ENCODE peak calls at places on chromosomes 12 and 14, in four cellular contexts. T is tibial nerve, F is hepatocyte, O is BJ. K is an unnamed sample.

GRCh38 chr12:54032220-54032619 is 630 bp upstream of the HOXC5 start:
- DNase-seq in T (no peak), F (no peak), O (no peak), K (no peak)

GRCh38 chr14:45610303-45610702 is 357.3 kb upstream of the MIS18BP1 start:
- DNase-seq in T (no peak), F (peak; percentile 47), O (peak; percentile 4), K (no peak)

GRCh38 chr14:46290706-46291105 is 360.9 kb downstream of the RPL10L start:
- DNase-seq in T (no peak), F (no peak), O (no peak), K (no peak)

GRCh38 chr12:13173537-13173936 is 23.0 kb upstream of the EMP1 start:
- DNase-seq in T (peak; percentile 62), F (peak; percentile 80), O (peak; percentile 88), K (no peak)

GRCh38 chr12:113194971-113195391 is 9.5 kb downstream of the RITA1 start:
- DNase-seq in T (no peak), F (no peak), O (no peak), K (peak; percentile 47)

GRCh38 chr12:11755311-11755930 is 105.9 kb downstream of the ETV6 start:
- DNase-seq in T (no peak), F (no peak), O (no peak), K (no peak)

GRCh38 chr12:41402804-41403203 is 214.7 kb downstream of the PDZRN4 start:
- DNase-seq in T (no peak), F (no peak), O (no peak), K (no peak)

GRCh38 chr14:93975791-93976476 is 436 bp downstream of the ASB2 start:
- DNase-seq in T (no peak), F (no peak), O (no peak), K (no peak)

GRCh38 chr12:43288666-43289065 is 263.3 kb downstream of the ADAMTS20 start:
- DNase-seq in T (no peak), F (no peak), O (no peak), K (no peak)

GRCh38 chr12:9064201-9064814 is 51.4 kb downstream of the A2M start:
- DNase-seq in T (no peak), F (peak; percentile 90), O (no peak), K (peak; percentile 74)

GRCh38 chr12:47943492-47944359 is 19.7 kb upstream of the TMEM106C start:
- DNase-seq in T (no peak), F (no peak), O (no peak), K (no peak)

GRCh38 chr12:47944685-47945340 is 18.6 kb upstream of the TMEM106C start:
- DNase-seq in T (no peak), F (no peak), O (no peak), K (no peak)

GRCh38 chr12:47945341-47945728 is 18.1 kb upstream of the TMEM106C start:
- DNase-seq in T (no peak), F (no peak), O (no peak), K (no peak)

GRCh38 chr12:47947273-47947672 is 16.1 kb upstream of the TMEM106C start:
- DNase-seq in T (no peak), F (no peak), O (no peak), K (no peak)

DNA sequence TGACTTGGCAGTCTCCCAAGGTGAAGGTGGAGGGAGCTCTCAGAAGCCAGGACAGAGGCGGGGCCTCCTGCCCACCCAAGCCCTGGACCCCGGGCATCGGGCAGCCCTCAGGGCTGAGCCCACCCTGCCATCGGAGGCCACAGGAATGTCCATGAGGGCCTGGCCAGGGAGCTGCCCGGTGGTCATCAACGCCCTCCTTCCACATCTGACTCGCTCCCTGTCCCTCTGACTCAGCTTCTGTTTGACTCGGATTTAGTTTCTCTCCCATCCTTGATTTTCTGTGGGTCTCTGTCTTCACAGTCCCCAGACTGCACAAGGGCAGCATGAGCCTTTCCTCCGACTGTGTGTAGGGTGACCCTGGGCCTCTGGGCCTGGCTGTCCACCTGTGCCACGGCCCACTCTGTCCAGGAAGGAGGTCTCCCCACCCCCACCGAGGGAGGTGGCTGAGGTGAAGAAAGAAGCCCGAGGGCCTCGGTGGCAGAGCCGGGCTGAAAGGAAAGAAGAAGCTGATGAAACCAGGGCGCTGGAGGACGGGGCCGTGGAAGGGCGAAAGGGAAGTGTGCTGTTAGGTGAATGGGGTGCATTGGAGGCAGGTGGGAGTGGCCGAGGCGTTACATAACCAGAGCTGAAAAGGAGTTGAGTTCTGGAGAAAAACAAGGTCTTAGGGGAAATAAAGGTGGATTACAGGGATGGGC is 16.8 kb upstream of the TMEM106C start:
- DNase-seq in T (no peak), F (no peak), O (no peak), K (peak; percentile 63)
- H3K27me3 ChIP-seq in T (peaks cover 17% of the 10 kb centered on the region), F (no peaks in the 10 kb centered on the region), O (no peaks in the 10 kb centered on the region), K (peaks cover 6% of the 10 kb centered on the region)

DNA sequence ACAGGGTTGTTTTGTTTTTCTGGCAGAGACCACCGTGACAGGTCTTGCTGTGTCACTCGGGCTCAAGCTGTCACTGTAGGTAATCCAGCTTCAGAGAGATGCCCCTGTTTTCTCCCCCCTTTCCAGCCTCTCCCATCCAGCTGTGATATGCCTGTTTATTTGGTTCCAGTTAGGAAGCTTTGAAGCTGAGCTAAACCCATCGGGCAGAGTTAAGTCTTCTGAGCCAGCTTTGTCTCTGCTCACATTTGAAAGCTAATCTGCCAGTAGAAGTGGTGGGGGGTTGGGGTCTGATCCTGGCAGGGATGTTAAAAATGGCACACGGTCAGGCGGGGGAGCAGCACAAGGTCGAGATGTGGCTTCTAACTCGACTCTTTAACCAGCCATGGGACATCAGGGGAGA is 130.0 kb downstream of the TSPAN9 start:
- DNase-seq in T (no peak), F (no peak), O (no peak), K (no peak)
- H3K4me3 ChIP-seq in T (no peak overlapping the region), F (no peak overlapping the region), O (no peak overlapping the region), K (no peak overlapping the region)

GRCh38 chr14:22918809-22919600 is at the start of gene RBM23:
- DNase-seq in T (peak; percentile 100), F (peak; percentile 100), O (peak; percentile 100), K (peak; percentile 94)
- H3K36me3 ChIP-seq in T (peaks cover 48% of the 10 kb centered on the region), F (no peaks in the 10 kb centered on the region), O (peaks cover 17% of the 10 kb centered on the region), K (peaks cover 26% of the 10 kb centered on the region)

GRCh38 chr14:58587271-58587670 is 50.5 kb upstream of the DACT1 start:
- DNase-seq in T (no peak), F (no peak), O (no peak), K (no peak)

DNA sequence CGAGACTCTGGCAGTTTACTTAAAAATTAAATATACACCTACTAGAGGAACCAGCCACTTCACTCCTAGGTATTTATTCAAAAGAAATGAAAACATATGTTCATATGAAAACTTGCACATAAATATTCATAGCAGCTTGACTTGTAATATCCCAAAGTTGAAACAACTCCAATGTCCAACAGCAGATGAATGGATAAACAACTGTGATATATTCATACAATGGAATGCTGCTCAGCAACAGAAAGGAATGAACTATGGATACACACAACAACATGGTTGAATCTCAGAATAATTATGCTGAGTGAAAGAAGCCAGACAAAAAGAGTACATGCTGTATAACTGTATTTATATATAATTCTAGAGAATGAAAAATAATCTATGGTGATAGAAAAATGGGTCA is 53.4 kb upstream of the DACT1 start:
- DNase-seq in T (no peak), F (no peak), O (no peak), K (no peak)
- H3K27me3 ChIP-seq in T (no peaks in the 10 kb centered on the region), F (no peaks in the 10 kb centered on the region), O (no peaks in the 10 kb centered on the region), K (no peaks in the 10 kb centered on the region)

GRCh38 chr14:64232944-64233343 is 61.2 kb downstream of the ESR2 start:
- DNase-seq in T (no peak), F (no peak), O (no peak), K (no peak)

GRCh38 chr14:64238049-64238448 is 56.1 kb downstream of the ESR2 start:
- DNase-seq in T (no peak), F (no peak), O (no peak), K (peak; percentile 61)

GRCh38 chr14:64233791-64234190 is 60.4 kb downstream of the ESR2 start:
- DNase-seq in T (no peak), F (no peak), O (no peak), K (no peak)

GRCh38 chr14:64234877-64235651 is 59.1 kb downstream of the ESR2 start:
- DNase-seq in T (no peak), F (no peak), O (no peak), K (no peak)

DNA sequence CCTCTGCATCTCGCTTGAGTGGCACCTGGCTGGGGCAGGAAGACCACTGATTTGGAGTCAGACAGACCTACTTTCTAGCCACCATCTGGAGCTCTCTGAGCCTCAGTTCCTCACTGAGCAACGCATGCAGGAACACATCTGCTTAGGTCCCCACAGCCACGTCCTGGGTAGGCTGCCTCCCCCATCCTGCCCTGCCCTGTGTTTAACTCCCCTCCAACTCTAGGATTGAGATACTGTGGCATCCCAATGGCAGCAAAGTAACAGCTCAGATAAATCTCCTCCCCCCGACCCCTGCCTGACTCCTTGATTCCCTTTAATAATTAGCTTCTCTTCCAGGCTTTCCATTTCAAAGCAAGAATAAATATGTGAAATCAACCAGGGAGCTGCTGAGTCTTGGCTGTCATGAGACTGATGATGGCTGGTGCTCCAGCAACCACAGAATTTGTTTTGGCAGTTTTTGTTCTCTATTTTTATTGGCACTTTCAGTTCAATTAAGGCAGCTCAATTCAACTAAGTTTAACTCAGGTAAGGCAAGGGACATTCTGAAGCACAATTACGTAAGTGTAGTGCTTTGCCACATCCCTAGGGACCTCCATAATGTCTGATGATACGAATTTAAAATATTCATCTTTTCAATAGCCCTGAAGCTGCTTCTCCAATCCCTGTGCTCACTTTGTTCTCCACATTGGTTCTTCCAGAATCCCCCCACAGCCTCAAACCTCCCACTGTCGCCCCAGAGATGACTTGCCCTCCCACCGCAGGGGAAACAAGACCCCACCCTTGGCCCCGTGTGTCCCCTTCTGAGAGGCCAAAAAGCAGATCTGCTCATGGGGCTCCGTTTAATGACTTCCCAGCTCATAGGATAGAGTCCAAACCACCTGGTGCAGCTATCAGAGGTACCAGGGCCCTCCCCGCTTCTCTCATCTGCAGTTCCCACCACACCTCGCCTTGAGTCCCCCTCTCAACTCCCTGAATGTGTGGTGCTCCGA is 58.2 kb downstream of the ESR2 start:
- DNase-seq in T (no peak), F (no peak), O (no peak), K (no peak)
- H3K4me3 ChIP-seq in T (no peak overlapping the region), F (no peak overlapping the region), O (no peak overlapping the region), K (no peak overlapping the region)

GRCh38 chr12:102024765-102025164 is 37.0 kb downstream of the WASHC3 start:
- DNase-seq in T (no peak), F (no peak), O (no peak), K (no peak)
- H3K36me3 ChIP-seq in T (peaks cover 16% of the 10 kb centered on the region), F (no peaks in the 10 kb centered on the region), O (no peaks in the 10 kb centered on the region), K (no peaks in the 10 kb centered on the region)

GRCh38 chr14:105201156-105201927 is 20.2 kb upstream of the NUDT14 start:
- DNase-seq in T (no peak), F (no peak), O (no peak), K (peak; percentile 90)

GRCh38 chr14:105199093-105199492 is 18.0 kb upstream of the NUDT14 start:
- DNase-seq in T (no peak), F (no peak), O (no peak), K (no peak)

GRCh38 chr14:105200641-105201040 is 19.5 kb upstream of the NUDT14 start:
- DNase-seq in T (no peak), F (no peak), O (no peak), K (no peak)

GRCh38 chr14:105198588-105198987 is 17.5 kb upstream of the NUDT14 start:
- DNase-seq in T (no peak), F (no peak), O (no peak), K (peak; percentile 79)

GRCh38 chr14:105200074-105200473 is 19.0 kb upstream of the NUDT14 start:
- DNase-seq in T (no peak), F (no peak), O (no peak), K (no peak)
- H3K27me3 ChIP-seq in T (peaks cover 78% of the 10 kb centered on the region), F (peaks cover 31% of the 10 kb centered on the region), O (peaks cover 4% of the 10 kb centered on the region), K (peaks cover 5% of the 10 kb centered on the region)